ENCODE peak calls at places on chromosomes 7 and 10, in eight cellular contexts. W is breast epithelium; X is M059J; K is T-helper 9 cell; E is T-cell; I is right lobe of liver; L is tibial nerve; V is activated T-cell treated with anti-CD3 and anti-CD28 coated beads, Interleukin-2, amount 50 U/mL, for 72 hours. P is an unnamed sample.

GRCh38 chr7:112257073-112257472 is 50.6 kb downstream of the ZNF277 start:
- DNase-seq in W (no peak), X (no peak), K (no peak), E (no peak), I (no peak), L (no peak), V (no peak), P (no peak)

GRCh38 chr10:14476641-14477407 is 146.1 kb upstream of the FRMD4A start:
- DNase-seq in W (no peak), X (peak), K (no peak), E (no peak), I (no peak), L (no peak), V (no peak), P (no peak)

GRCh38 chr7:111074071-111074771 is 16.7 kb upstream of the LRRN3 start:
- DNase-seq in W (no peak), X (no peak), K (no peak), E (no peak), I (no peak), L (no peak), V (no peak), P (no peak)

GRCh38 chr10:103739039-103739764 is 116.2 kb downstream of the SH3PXD2A start:
- DNase-seq in W (no peak), X (peak), K (no peak), E (no peak), I (no peak), L (peak), V (no peak), P (no peak)

GRCh38 chr10:118799779-118800178 is 45.0 kb upstream of the CACUL1 start:
- DNase-seq in W (no peak), X (peak), K (no peak), E (no peak), I (no peak), L (no peak), V (no peak), P (no peak)

GRCh38 chr7:35398518-35398917 is 144.6 kb upstream of the TBX20 start:
- DNase-seq in W (no peak), X (no peak), K (no peak), E (no peak), I (no peak), L (no peak), V (no peak), P (no peak)

GRCh38 chr7:41834805-41835694 is 132.2 kb upstream of the INHBA start:
- DNase-seq in W (no peak), X (peak), K (no peak), E (no peak), I (no peak), L (peak), V (no peak), P (no peak)

GRCh38 chr7:77989981-77990566 is 191.5 kb downstream of the PHTF2 start:
- DNase-seq in W (no peak), X (peak), K (no peak), E (no peak), I (no peak), L (no peak), V (peak), P (no peak)

GRCh38 chr7:36115448-36116321 is 37.4 kb upstream of the EEPD1 start:
- DNase-seq in W (no peak), X (peak), K (peak), E (no peak), I (peak), L (peak), V (peak), P (peak)

GRCh38 chr7:12053561-12053960 is 157.5 kb upstream of the TMEM106B start:
- DNase-seq in W (no peak), X (no peak), K (no peak), E (no peak), I (no peak), L (no peak), V (no peak), P (no peak)

GRCh38 chr7:120054376-120055100 is 218.4 kb upstream of the KCND2 start:
- DNase-seq in W (no peak), X (peak), K (no peak), E (no peak), I (no peak), L (no peak), V (no peak), P (no peak)

GRCh38 chr7:99372275-99373085 is 2.0 kb upstream of the ARPC1B start:
- DNase-seq in W (no peak), X (no peak), K (no peak), E (peak), I (no peak), L (no peak), V (no peak), P (no peak)

GRCh38 chr7:128030999-128031681 is at the start of gene LRRC4:
- DNase-seq in W (no peak), X (peak), K (no peak), E (no peak), I (peak), L (no peak), V (peak), P (peak)

GRCh38 chr7:157336383-157337315 is at the start of gene DNAJB6:
- DNase-seq in W (peak), X (peak), K (peak), E (peak), I (peak), L (peak), V (peak), P (peak)

GRCh38 chr7:15104411-15105092 is 202.0 kb upstream of the DGKB start:
- DNase-seq in W (no peak), X (peak), K (no peak), E (no peak), I (no peak), L (no peak), V (no peak), P (no peak)

GRCh38 chr7:39084344-39084743 is 106.6 kb downstream of the POU6F2 start:
- DNase-seq in W (no peak), X (no peak), K (no peak), E (no peak), I (no peak), L (no peak), V (no peak), P (no peak)

GRCh38 chr7:111931958-111932357 is 274.2 kb downstream of the DOCK4 start:
- DNase-seq in W (no peak), X (peak), K (no peak), E (no peak), I (no peak), L (no peak), V (no peak), P (no peak)

GRCh38 chr7:43872401-43873165 is 3.3 kb upstream of the MRPS24 start:
- DNase-seq in W (no peak), X (peak), K (no peak), E (no peak), I (no peak), L (peak), V (no peak), P (no peak)

GRCh38 chr10:43888551-43888950 is 239.9 kb upstream of the ZNF32 start:
- DNase-seq in W (no peak), X (peak), K (no peak), E (no peak), I (no peak), L (no peak), V (no peak), P (no peak)

GRCh38 chr7:98210513-98211220 is 572 bp upstream of the BHLHA15 start:
- DNase-seq in W (no peak), X (no peak), K (no peak), E (no peak), I (no peak), L (no peak), V (no peak), P (peak)

GRCh38 chr10:100741386-100742066 is 3.9 kb upstream of the PAX2 start:
- DNase-seq in W (no peak), X (no peak), K (no peak), E (no peak), I (no peak), L (no peak), V (no peak), P (no peak)

P was measured in GM20000.